ENCODE peak calls at places on chromosomes 13 and 19, in seven cellular contexts. Y, W, X, R, O, Q and G are unnamed samples. For H3K9me3, the result is how much of the 10 kb centered on the place peaks cover.

GRCh38 chr13:66886248-66886647 is 343.9 kb downstream of the PCDH9 start:
- DNase-seq in Y (no peak), W (no peak), X (no peak), R (no peak), O (no peak), Q (no peak), G (no peak)

GRCh38 chr19:5560156-5560555 is 7.6 kb downstream of the TINCR start:
- DNase-seq in Y (no peak), W (no peak), X (no peak), R (no peak), O (no peak), Q (no peak), G (no peak)

GRCh38 chr19:8567522-8568172 is 9.6 kb downstream of the MYO1F start:
- DNase-seq in Y (no peak), W (no peak), X (no peak), R (no peak), O (no peak), Q (no peak), G (peak)

GRCh38 chr13:45178349-45179142 is 22.3 kb downstream of the KCTD4 start:
- DNase-seq in Y (no peak), W (no peak), X (no peak), R (no peak), O (no peak), Q (no peak), G (no peak)

GRCh38 chr13:21395953-21396352 is 63.1 kb downstream of the ZDHHC20 start:
- DNase-seq in Y (no peak), W (no peak), X (no peak), R (no peak), O (no peak), Q (no peak), G (no peak)

GRCh38 chr13:27599845-27600553 is 20.3 kb downstream of the LNX2 start:
- DNase-seq in Y (no peak), W (peak), X (no peak), R (peak), O (no peak), Q (no peak), G (no peak)

GRCh38 chr13:71759506-71760225 is 107.3 kb downstream of the DACH1 start:
- DNase-seq in Y (no peak), W (no peak), X (no peak), R (no peak), O (no peak), Q (no peak), G (no peak)

GRCh38 chr13:100529666-100530065 is 58.9 kb downstream of the GGACT start:
- DNase-seq in Y (no peak), W (no peak), X (no peak), R (no peak), O (no peak), Q (no peak), G (peak)

GRCh38 chr13:20717581-20718542 is 14.4 kb downstream of the IL17D start:
- DNase-seq in Y (no peak), W (no peak), X (no peak), R (no peak), O (no peak), Q (no peak), G (no peak)

GRCh38 chr19:23071087-23071511 is 45.7 kb upstream of the ZNF730 start:
- DNase-seq in Y (no peak), W (no peak), X (no peak), R (no peak), O (no peak), Q (no peak), G (peak)

GRCh38 chr13:74145249-74145970 is 11.2 kb upstream of the KLF12 start:
- DNase-seq in Y (no peak), W (no peak), X (no peak), R (no peak), O (no peak), Q (no peak), G (no peak)

GRCh38 chr13:101575591-101575990 is 123.1 kb downstream of the ITGBL1 start:
- DNase-seq in Y (no peak), W (no peak), X (no peak), R (no peak), O (no peak), Q (no peak), G (no peak)

GRCh38 chr13:55013051-55013450 is 1984.4 kb downstream of the OLFM4 start:
- DNase-seq in Y (no peak), W (no peak), X (no peak), R (no peak), O (no peak), Q (no peak), G (no peak)

GRCh38 chr13:94829201-94829600 is 116.9 kb upstream of the SOX21 start:
- DNase-seq in Y (no peak), W (no peak), X (no peak), R (no peak), O (no peak), Q (no peak), G (no peak)

GRCh38 chr13:36778083-36778671 is 40.8 kb upstream of the RFXAP start:
- DNase-seq in Y (no peak), W (no peak), X (no peak), R (no peak), O (no peak), Q (no peak), G (no peak)

GRCh38 chr13:98242403-98242802 is 65.3 kb upstream of the RNF113B start:
- DNase-seq in Y (no peak), W (no peak), X (no peak), R (no peak), O (no peak), Q (no peak), G (no peak)

GRCh38 chr19:41415154-41415571 is 12.0 kb downstream of the B3GNT8 start:
- DNase-seq in Y (no peak), W (no peak), X (no peak), R (no peak), O (no peak), Q (no peak), G (no peak)

GRCh38 chr19:58513694-58514563 is 2.1 kb upstream of the SLC27A5 start:
- DNase-seq in Y (peak), W (peak), X (no peak), R (peak), O (no peak), Q (no peak), G (peak)

GRCh38 chr19:58509731-58510083 is 2.1 kb downstream of the SLC27A5 start:
- DNase-seq in Y (no peak), W (no peak), X (no peak), R (no peak), O (no peak), Q (no peak), G (no peak)

GRCh38 chr19:58513213-58513693 is 1.5 kb upstream of the SLC27A5 start:
- DNase-seq in Y (no peak), W (no peak), X (no peak), R (no peak), O (no peak), Q (no peak), G (no peak)

GRCh38 chr19:58510084-58510862 is 1.5 kb downstream of the SLC27A5 start:
- DNase-seq in Y (no peak), W (no peak), X (no peak), R (no peak), O (no peak), Q (no peak), G (no peak)

DNA sequence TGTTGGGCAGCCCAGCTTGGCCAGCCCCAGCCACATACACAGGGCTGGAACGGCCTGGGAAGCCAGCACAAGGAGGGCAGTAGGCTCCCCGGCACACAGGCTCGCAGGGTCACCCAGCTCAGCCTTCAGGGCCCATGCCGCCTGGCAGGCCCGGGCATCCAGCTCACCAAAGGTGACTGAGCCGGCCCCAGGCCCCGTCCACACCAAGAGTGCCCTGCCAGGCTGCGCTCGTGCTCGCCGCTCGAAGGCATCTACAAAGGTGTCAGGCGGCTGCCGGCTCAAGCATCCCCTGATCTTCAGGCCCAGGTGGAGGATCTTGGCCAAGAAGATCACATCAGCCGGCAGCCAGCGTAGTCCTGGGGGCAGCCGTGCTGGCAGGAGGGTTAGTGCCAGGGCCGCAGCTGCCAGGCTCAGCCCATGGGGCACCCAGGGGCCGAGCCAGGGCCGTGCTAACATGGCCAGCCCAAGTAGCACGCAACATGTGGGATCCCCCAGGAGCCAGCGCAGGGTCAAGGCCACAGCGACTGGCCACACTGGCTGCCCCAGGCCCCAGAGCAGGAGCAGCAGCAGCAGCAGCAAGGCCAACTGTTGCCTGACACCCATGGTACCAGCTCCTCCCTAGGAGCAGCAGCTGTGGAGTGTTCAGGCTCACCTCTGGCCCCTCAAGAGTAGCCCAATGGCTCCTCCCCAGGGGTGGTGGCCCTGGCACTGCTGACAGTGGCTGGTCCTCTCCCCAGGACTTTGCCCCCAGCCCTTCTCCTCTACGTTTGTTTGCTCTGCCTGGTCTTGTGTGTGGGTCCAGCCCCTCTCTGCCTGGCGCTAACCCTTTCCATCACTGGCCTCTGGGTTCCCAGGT is at the start of gene SLC27A5:
- DNase-seq in Y (no peak), W (no peak), X (no peak), R (no peak), O (no peak), Q (no peak), G (peak)
- TF ChIP-seq POLR2A in Y (no peak), W (no peak), X (no peak), R (no peak), O (no peak), Q (no peak), G (no peak)

GRCh38 chr19:43839139-43839538 is 12.0 kb downstream of the ZNF283 start:
- DNase-seq in Y (no peak), W (no peak), X (no peak), R (no peak), O (no peak), Q (no peak), G (no peak)
- H3K9me3 ChIP-seq in Y (half or more), W (half or more), X (half or more), R (under half), O (half or more), Q (half or more), G (half or more)

GRCh38 chr19:7478173-7478842 is 10.5 kb downstream of the PEX11G start:
- DNase-seq in Y (no peak), W (no peak), X (no peak), R (no peak), O (no peak), Q (no peak), G (no peak)

GRCh38 chr19:7477758-7478157 is 11.1 kb downstream of the PEX11G start:
- DNase-seq in Y (no peak), W (no peak), X (no peak), R (no peak), O (no peak), Q (no peak), G (no peak)

GRCh38 chr19:7476241-7476640 is 12.6 kb downstream of the PEX11G start:
- DNase-seq in Y (no peak), W (no peak), X (no peak), R (no peak), O (no peak), Q (no peak), G (no peak)

GRCh38 chr19:7475665-7476064 is 13.2 kb downstream of the PEX11G start:
- DNase-seq in Y (no peak), W (no peak), X (no peak), R (no peak), O (no peak), Q (no peak), G (no peak)

DNA sequence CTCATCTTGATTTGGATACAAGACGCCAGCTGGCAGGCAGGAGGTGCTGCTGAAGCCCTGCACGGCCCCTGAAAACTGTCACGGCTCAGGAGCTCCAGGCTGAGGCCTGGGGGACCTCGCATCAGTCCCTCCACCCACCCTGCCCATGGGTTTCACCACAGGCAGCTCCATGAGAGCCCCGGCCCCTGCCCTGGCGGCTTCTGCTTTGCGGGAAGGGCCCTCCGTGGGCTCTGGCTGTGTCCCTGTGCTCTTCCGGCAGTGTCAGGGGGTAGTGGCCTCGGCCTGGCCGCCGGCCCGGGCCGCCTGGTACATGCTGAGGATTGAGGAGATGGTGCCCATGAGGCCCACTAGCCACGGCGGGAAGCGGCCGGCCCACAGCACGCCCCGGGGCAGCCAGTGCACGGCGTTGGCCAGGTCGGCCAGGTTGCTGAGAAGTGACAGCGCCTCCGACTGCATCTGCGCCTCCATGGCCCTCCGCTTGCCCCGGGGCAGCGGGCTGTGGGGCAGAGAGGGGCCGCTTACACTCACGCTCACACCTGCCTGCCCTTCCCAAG is 11.8 kb downstream of the PEX11G start:
- DNase-seq in Y (no peak), W (no peak), X (no peak), R (no peak), O (no peak), Q (no peak), G (peak)
- TF ChIP-seq POLR2A in Y (no peak), W (no peak), X (no peak), R (no peak), O (no peak), Q (no peak), G (no peak)

DNA sequence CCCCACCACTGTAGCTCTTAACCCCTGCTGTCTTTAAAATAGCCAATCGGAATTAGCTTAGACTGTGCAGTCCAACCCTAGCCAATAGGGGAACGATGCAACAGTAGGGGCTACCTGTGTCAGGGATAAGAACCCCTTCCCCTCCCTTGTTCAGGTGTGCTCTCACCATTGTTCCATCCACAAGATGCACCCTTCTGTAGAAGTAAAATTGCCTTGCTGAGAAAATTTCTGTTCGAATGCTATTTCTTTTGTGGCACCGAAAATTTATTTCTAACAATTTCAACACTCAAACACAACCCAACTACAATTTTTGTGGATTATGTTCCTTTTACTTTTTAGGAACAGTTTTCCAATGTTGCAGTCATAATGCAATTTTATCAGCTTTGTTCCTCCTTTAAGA is 3.6 kb upstream of the ZNF583 start:
- DNase-seq in Y (no peak), W (no peak), X (no peak), R (no peak), O (no peak), Q (no peak), G (no peak)
- H3K9me3 ChIP-seq in Y (under half), W (under half), X (under half), R (under half), O (half or more), Q (under half), G (under half)

GRCh38 chr19:1843116-1843515 is 5.2 kb downstream of the REXO1 start:
- DNase-seq in Y (no peak), W (no peak), X (no peak), R (no peak), O (no peak), Q (no peak), G (peak)

GRCh38 chr19:1840541-1841115 is 7.7 kb downstream of the REXO1 start:
- DNase-seq in Y (no peak), W (no peak), X (no peak), R (no peak), O (no peak), Q (no peak), G (peak)

GRCh38 chr19:1839658-1840540 is 8.4 kb downstream of the REXO1 start:
- DNase-seq in Y (no peak), W (no peak), X (no peak), R (no peak), O (no peak), Q (no peak), G (peak)

GRCh38 chr19:1843646-1844394 is 4.5 kb downstream of the REXO1 start:
- DNase-seq in Y (no peak), W (no peak), X (no peak), R (no peak), O (no peak), Q (no peak), G (no peak)

DNA sequence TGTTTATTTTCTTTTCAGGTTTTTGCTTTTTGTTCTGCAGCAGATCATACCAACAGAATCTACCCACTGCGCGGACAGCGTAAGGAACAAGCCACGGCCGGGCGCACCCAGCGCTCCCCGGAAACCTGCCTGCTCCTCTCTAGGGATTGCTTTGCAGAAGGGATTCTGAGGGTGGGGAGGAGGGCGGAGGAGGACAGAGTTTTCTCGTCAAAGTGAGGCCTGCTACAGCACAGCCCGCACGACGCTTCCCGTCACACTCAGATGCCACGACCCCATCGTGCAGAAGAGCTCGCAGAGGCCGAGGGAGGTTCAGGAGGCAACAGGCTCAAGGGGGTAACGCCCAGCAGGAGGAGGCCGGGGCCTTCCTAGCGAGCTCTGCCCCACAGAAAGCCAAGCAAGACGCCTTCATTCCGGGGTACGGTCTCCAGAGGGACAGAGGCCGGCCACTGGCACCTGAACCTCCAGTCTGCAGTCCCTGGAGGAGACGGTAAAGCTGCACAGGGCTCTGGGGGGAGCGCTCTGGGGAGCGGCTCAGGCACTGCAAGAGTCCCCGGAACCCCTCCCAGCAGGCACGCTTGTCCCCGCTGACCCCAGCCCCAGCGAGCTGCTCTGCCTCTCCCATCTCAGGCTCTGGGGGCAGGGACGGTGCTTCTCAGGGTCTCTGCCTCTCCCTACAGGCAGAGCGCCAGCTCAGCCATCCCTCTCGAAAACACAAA is 6.9 kb downstream of the REXO1 start:
- DNase-seq in Y (no peak), W (no peak), X (no peak), R (no peak), O (no peak), Q (no peak), G (peak)
- TF ChIP-seq POLR2A in Y (no peak), W (no peak), X (no peak), R (no peak), O (no peak), Q (no peak), G (no peak)

GRCh38 chr19:43872547-43873336 is 45.6 kb downstream of the ZNF283 start:
- DNase-seq in Y (no peak), W (no peak), X (no peak), R (peak), O (no peak), Q (no peak), G (no peak)
- H3K9me3 ChIP-seq in Y (half or more), W (half or more), X (half or more), R (under half), O (half or more), Q (half or more), G (half or more)